ENCODE peak calls at places on chromosomes 7 and 10, in seven cellular contexts. Y is cardiac muscle cell; L is RWPE2; Z is hepatocyte; P is brain microvascular endothelial cell; J is CD4-positive, alpha-beta T cell; S is body of pancreas. T is an unnamed sample.

GRCh38 chr10:129400426-129400825 is 66.6 kb upstream of the MGMT start:
- DNase-seq in Y (no peak), L (no peak), Z (no peak), P (no peak), J (no peak), S (no peak), T (no peak)

GRCh38 chr10:132685921-132686680 is 99.8 kb downstream of the NKX6-2 start:
- DNase-seq in Y (no peak), L (peak), Z (no peak), P (no peak), J (no peak), S (peak), T (no peak)

GRCh38 chr7:2403718-2404648 is 572 bp downstream of the CHST12 start:
- DNase-seq in Y (peak), L (no peak), Z (peak), P (peak), J (no peak), S (peak), T (peak)

GRCh38 chr7:127943541-127944521 is 87.4 kb downstream of the LRRC4 start:
- DNase-seq in Y (peak), L (no peak), Z (peak), P (peak), J (no peak), S (peak), T (no peak)

GRCh38 chr10:11886138-11886474 is 63.0 kb downstream of the PROSER2 start:
- DNase-seq in Y (no peak), L (no peak), Z (no peak), P (no peak), J (no peak), S (no peak), T (no peak)

GRCh38 chr10:4285121-4285520 is 500.1 kb upstream of the KLF6 start:
- DNase-seq in Y (no peak), L (no peak), Z (no peak), P (no peak), J (no peak), S (no peak), T (peak)

GRCh38 chr7:29003703-29004102 is 45.6 kb upstream of the TRIL start:
- DNase-seq in Y (no peak), L (no peak), Z (no peak), P (no peak), J (no peak), S (no peak), T (no peak)

GRCh38 chr10:49136525-49136924 is 2.7 kb upstream of the FAM170B start:
- DNase-seq in Y (no peak), L (no peak), Z (no peak), P (no peak), J (no peak), S (no peak), T (no peak)

GRCh38 chr10:12380999-12381398 is 31.7 kb downstream of the CAMK1D start:
- DNase-seq in Y (no peak), L (no peak), Z (no peak), P (no peak), J (no peak), S (no peak), T (no peak)

GRCh38 chr10:114103286-114103685 is 59.6 kb downstream of the ADRB1 start:
- DNase-seq in Y (peak), L (no peak), Z (peak), P (peak), J (no peak), S (no peak), T (peak)

GRCh38 chr7:149456770-149457421 is 4.0 kb downstream of the ZNF777 start:
- DNase-seq in Y (no peak), L (no peak), Z (no peak), P (no peak), J (no peak), S (no peak), T (no peak)

GRCh38 chr7:21507627-21508343 is 35.1 kb upstream of the DNAH11 start:
- DNase-seq in Y (peak), L (no peak), Z (peak), P (peak), J (no peak), S (peak), T (peak)

GRCh38 chr10:97810476-97810875 is 38.7 kb upstream of the SFRP5 start:
- DNase-seq in Y (no peak), L (no peak), Z (no peak), P (peak), J (no peak), S (no peak), T (no peak)

GRCh38 chr7:17843041-17843440 is 97.3 kb downstream of the SNX13 start:
- DNase-seq in Y (no peak), L (no peak), Z (no peak), P (no peak), J (no peak), S (no peak), T (no peak)

GRCh38 chr7:82413237-82413636 is 30.3 kb downstream of the CACNA2D1 start:
- DNase-seq in Y (peak), L (no peak), Z (no peak), P (no peak), J (no peak), S (no peak), T (no peak)

GRCh38 chr10:78852856-78853255 is 215.9 kb upstream of the ZMIZ1 start:
- DNase-seq in Y (no peak), L (no peak), Z (no peak), P (no peak), J (no peak), S (peak), T (no peak)

GRCh38 chr10:68333058-68333395 is 299 bp upstream of the PBLD start:
- DNase-seq in Y (no peak), L (no peak), Z (no peak), P (peak), J (no peak), S (no peak), T (no peak)

GRCh38 chr7:4058158-4058557 is 623.9 kb upstream of the FOXK1 start:
- DNase-seq in Y (no peak), L (no peak), Z (no peak), P (no peak), J (no peak), S (no peak), T (no peak)

GRCh38 chr10:96025566-96025965 is 17.8 kb upstream of the CCNJ start:
- DNase-seq in Y (peak), L (no peak), Z (peak), P (peak), J (no peak), S (no peak), T (peak)

GRCh38 chr7:84219310-84219709 is 24.7 kb upstream of the SEMA3A start:
- DNase-seq in Y (no peak), L (no peak), Z (no peak), P (no peak), J (no peak), S (no peak), T (no peak)

GRCh38 chr7:105625986-105626385 is 44.7 kb upstream of the EFCAB10 start:
- DNase-seq in Y (no peak), L (no peak), Z (no peak), P (no peak), J (no peak), S (no peak), T (no peak)

GRCh38 chr10:48251152-48251524 is 23.4 kb downstream of the FRMPD2 start:
- DNase-seq in Y (no peak), L (no peak), Z (no peak), P (no peak), J (no peak), S (peak), T (no peak)

GRCh38 chr10:113945075-113945686 is 90.7 kb downstream of the NHLRC2 start:
- DNase-seq in Y (no peak), L (no peak), Z (peak), P (peak), J (no peak), S (peak), T (peak)

GRCh38 chr10:63554666-63555065 is 33.5 kb downstream of the REEP3 start:
- DNase-seq in Y (no peak), L (peak), Z (no peak), P (peak), J (no peak), S (no peak), T (peak)
- H3K27ac ChIP-seq in Y (no peak), L (peak), Z (peak), P (peak), J (no peak), S (no peak), T (peak)

DNA sequence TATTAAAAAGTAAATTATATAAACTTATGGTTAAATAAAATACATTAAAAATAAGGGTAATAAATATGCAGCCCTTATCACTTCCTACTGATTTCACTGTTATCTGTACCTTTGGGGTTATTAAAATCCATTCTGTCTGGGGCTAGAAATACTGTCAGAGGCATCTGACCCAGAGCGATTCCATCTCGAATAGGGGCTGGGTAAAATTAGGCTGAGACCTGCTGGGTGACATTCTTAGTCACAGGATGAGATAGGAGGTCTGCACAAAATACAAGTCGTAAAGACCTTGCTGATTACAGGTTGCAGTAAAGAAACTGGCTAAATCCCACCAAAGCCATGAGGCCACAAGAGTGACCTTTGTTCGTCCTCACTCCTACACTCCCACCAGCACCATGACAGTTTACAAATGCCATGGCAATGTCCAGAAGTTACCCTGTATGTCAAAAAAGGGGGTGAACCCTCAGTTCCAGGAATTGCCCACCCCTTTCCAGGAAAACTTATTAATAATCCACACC is 77.6 kb downstream of the COBL start:
- DNase-seq in Y (no peak), L (no peak), Z (no peak), P (no peak), J (no peak), S (no peak), T (no peak)
- H3K27ac ChIP-seq in Y (no peak), L (no peak), Z (no peak), P (no peak), J (no peak), S (no peak), T (no peak)

GRCh38 chr7:43163885-43164284 is 51.4 kb downstream of the HECW1 start:
- DNase-seq in Y (no peak), L (no peak), Z (no peak), P (no peak), J (no peak), S (no peak), T (no peak)

GRCh38 chr7:43169076-43169475 is 56.6 kb downstream of the HECW1 start:
- DNase-seq in Y (no peak), L (no peak), Z (no peak), P (no peak), J (no peak), S (no peak), T (no peak)

GRCh38 chr7:43166686-43167085 is 54.2 kb downstream of the HECW1 start:
- DNase-seq in Y (no peak), L (no peak), Z (no peak), P (no peak), J (no peak), S (no peak), T (no peak)

GRCh38 chr7:43170571-43170970 is 58.1 kb downstream of the HECW1 start:
- DNase-seq in Y (no peak), L (no peak), Z (no peak), P (no peak), J (no peak), S (no peak), T (no peak)

GRCh38 chr7:43164757-43165156 is 52.3 kb downstream of the HECW1 start:
- DNase-seq in Y (no peak), L (no peak), Z (peak), P (peak), J (no peak), S (no peak), T (peak)
- H3K27ac ChIP-seq in Y (no peak), L (peak), Z (no peak), P (peak), J (no peak), S (no peak), T (peak)

GRCh38 chr7:90401989-90402388 is 1.3 kb upstream of the CLDN12 start:
- DNase-seq in Y (no peak), L (no peak), Z (no peak), P (no peak), J (no peak), S (no peak), T (no peak)

GRCh38 chr7:90403174-90404113 is at the start of gene CLDN12:
- DNase-seq in Y (peak), L (peak), Z (peak), P (peak), J (peak), S (peak), T (peak)

GRCh38 chr7:90407484-90407821 is 4.2 kb downstream of the CLDN12 start:
- DNase-seq in Y (no peak), L (no peak), Z (no peak), P (no peak), J (no peak), S (no peak), T (no peak)

GRCh38 chr7:90404777-90405176 is 1.5 kb downstream of the CLDN12 start:
- DNase-seq in Y (no peak), L (no peak), Z (peak), P (peak), J (no peak), S (no peak), T (peak)

DNA sequence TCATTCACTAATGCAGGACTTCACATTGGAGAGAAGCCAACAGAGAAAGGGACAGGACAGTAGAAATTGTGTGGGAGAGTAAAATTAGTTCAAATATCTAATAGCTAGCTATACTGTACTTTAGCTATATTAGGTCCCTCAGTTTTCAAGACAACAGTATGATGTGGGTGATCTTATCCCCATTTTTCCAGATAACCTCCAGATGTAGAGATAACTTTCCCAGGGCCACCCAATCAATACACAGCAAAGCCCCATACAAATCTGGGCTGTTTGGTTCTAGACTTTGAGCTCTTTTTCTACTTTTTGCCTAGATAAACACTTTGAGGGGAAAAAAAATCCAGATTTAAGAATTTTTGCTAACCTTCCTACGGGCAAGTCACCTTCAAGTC is 482 bp upstream of the CLDN12 start:
- DNase-seq in Y (no peak), L (no peak), Z (no peak), P (no peak), J (no peak), S (no peak), T (no peak)
- H3K27ac ChIP-seq in Y (no peak), L (peak), Z (peak), P (peak), J (no peak), S (peak), T (peak)

DNA sequence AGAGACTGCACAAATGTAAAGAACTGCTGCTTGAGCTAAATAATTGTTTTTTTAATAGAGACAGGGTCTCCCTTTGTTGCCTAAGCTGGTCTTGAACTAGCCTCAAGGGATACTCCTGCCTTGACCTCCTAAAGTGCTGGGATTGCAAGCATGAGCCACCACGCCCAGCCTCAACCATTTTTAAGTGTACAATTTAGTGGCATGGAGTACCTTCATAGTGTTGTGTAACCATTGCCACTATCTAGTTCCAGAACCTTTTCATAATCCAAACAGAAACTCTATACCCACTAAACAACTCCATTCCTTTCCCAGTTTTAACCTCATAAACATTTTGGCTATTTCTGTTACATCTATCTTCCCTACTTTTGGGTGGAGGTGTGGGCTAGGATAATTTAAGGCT is 6.7 kb downstream of the EIF4H start:
- DNase-seq in Y (no peak), L (no peak), Z (no peak), P (no peak), J (no peak), S (no peak), T (no peak)
- H3K27ac ChIP-seq in Y (no peak), L (peak), Z (no peak), P (no peak), J (no peak), S (peak), T (no peak)

T was measured in mesenchymal stem cell.